ENCODE peak calls at places on chromosomes 4 and X, in four cellular contexts. Q is endothelial cell of umbilical vein, H is neural crest cell, T is progenitor cell of endocrine pancreas. I is an unnamed sample.

GRCh38 chr4:94721310-94721709 is 36.4 kb upstream of the BMPR1B start:
- DNase-seq in H (no peak), Q (no peak), T (no peak), I (no peak)

GRCh38 chrX:49120104-49120503 is 3.4 kb downstream of the GPKOW start:
- DNase-seq in H (no peak), T (no peak), Q (no peak), I (no peak)

GRCh38 chr4:83219344-83219990 is 65.1 kb downstream of the COQ2 start:
- DNase-seq in T (no peak), H (no peak), Q (peak), I (no peak)

GRCh38 chr4:25229804-25230203 is 4.0 kb upstream of the PI4K2B start:
- DNase-seq in T (no peak), Q (no peak), H (no peak), I (no peak)

GRCh38 chr4:114998316-114998715 is 115.1 kb downstream of the NDST4 start:
- DNase-seq in H (no peak), T (no peak), Q (no peak), I (no peak)

GRCh38 chrX:32530802-32531403 is 680.4 kb downstream of the DMD start:
- DNase-seq in T (no peak), Q (peak), H (peak), I (peak)

GRCh38 chr4:121096629-121097028 is 24.3 kb upstream of the NDNF start:
- DNase-seq in H (no peak), Q (peak), T (no peak), I (peak)

GRCh38 chr4:106806158-106806797 is 229.8 kb downstream of the DKK2 start:
- DNase-seq in Q (no peak), T (no peak), H (no peak), I (peak)

GRCh38 chr4:168569066-168569908 is 72.4 kb downstream of the PALLD start:
- DNase-seq in T (no peak), Q (peak), H (no peak), I (peak)

GRCh38 chrX:12814434-12814833 is 23.2 kb downstream of the PRPS2 start:
- DNase-seq in Q (peak), T (no peak), H (peak), I (peak)

GRCh38 chr4:163623787-163624186 is 129.3 kb downstream of the TMA16 start:
- DNase-seq in H (no peak), Q (no peak), T (no peak), I (no peak)

GRCh38 chrX:50327235-50327634 is 122.7 kb downstream of the CCNB3 start:
- DNase-seq in H (no peak), T (no peak), Q (no peak), I (no peak)

GRCh38 chr4:1728061-1728980 is 7.0 kb downstream of the TACC3 start:
- DNase-seq in T (no peak), Q (no peak), H (no peak), I (no peak)

GRCh38 chr4:109231331-109231730 is 71.1 kb downstream of the COL25A1 start:
- DNase-seq in H (no peak), Q (no peak), T (no peak), I (no peak)

GRCh38 chrX:109931677-109932076 is 71.2 kb upstream of the TMEM164 start:
- DNase-seq in T (no peak), H (no peak), Q (no peak), I (no peak)

GRCh38 chr4:71184195-71184781 is 154.5 kb upstream of the SLC4A4 start:
- DNase-seq in Q (peak), T (no peak), H (peak), I (peak)

GRCh38 chr4:22556411-22556969 is 40.6 kb upstream of the ADGRA3 start:
- DNase-seq in H (no peak), Q (no peak), T (no peak), I (no peak)

GRCh38 chrX:13511557-13512330 is 57.7 kb upstream of the EGFL6 start:
- DNase-seq in T (no peak), H (no peak), Q (no peak), I (no peak)

GRCh38 chr4:53821179-53821851 is 230.0 kb upstream of the LNX1 start:
- DNase-seq in Q (no peak), H (no peak), T (no peak), I (no peak)

GRCh38 chr4:183552274-183553146 is 47.7 kb downstream of the ING2 start:
- DNase-seq in T (no peak), H (peak), Q (no peak), I (no peak)

GRCh38 chrX:16885628-16886027 is 15.5 kb upstream of the RBBP7 start:
- DNase-seq in Q (no peak), T (no peak), H (no peak), I (no peak)

GRCh38 chr4:151948351-151949016 is 187.7 kb upstream of the GATB start:
- DNase-seq in T (no peak), Q (no peak), H (no peak), I (peak)

GRCh38 chr4:169611157-169611556 is 1.2 kb downstream of the NEK1 start:
- DNase-seq in Q (no peak), H (no peak), T (no peak), I (no peak)

GRCh38 chr4:182022899-182023298 is 220.3 kb upstream of the TENM3 start:
- DNase-seq in Q (no peak), H (no peak), T (no peak), I (no peak)

GRCh38 chr4:176443646-176444409 is 124.1 kb downstream of the SPCS3 start:
- DNase-seq in H (no peak), T (no peak), Q (no peak), I (peak)

GRCh38 chrX:82224961-82225360 is 1023.1 kb downstream of the SH3BGRL start:
- DNase-seq in T (no peak), Q (no peak), H (no peak), I (no peak)

GRCh38 chr4:65050786-65051185 is 619.5 kb downstream of the EPHA5 start:
- DNase-seq in Q (no peak), H (no peak), T (no peak), I (no peak)

GRCh38 chrX:138765061-138765460 is 53.5 kb upstream of the FGF13 start:
- DNase-seq in H (no peak), T (no peak), Q (no peak), I (no peak)

GRCh38 chr4:54281060-54281781 is 52.1 kb downstream of the PDGFRA start:
- DNase-seq in Q (peak), T (no peak), H (no peak), I (peak)

GRCh38 chr4:145619639-145619996 is 433 bp downstream of the MMAA start:
- DNase-seq in Q (no peak), H (no peak), T (no peak), I (peak)

GRCh38 chr4:24753519-24753918 is 41.9 kb upstream of the SOD3 start:
- DNase-seq in Q (no peak), H (no peak), T (no peak), I (peak)

GRCh38 chrX:24759786-24760185 is 66.1 kb downstream of the POLA1 start:
- DNase-seq in Q (no peak), H (no peak), T (no peak), I (no peak)

GRCh38 chrX:24760601-24761000 is 66.9 kb downstream of the POLA1 start:
- DNase-seq in H (no peak), Q (no peak), T (no peak), I (peak)

GRCh38 chrX:24763989-24764388 is 70.3 kb downstream of the POLA1 start:
- DNase-seq in T (no peak), Q (no peak), H (no peak), I (no peak)

GRCh38 chrX:24761306-24761705 is 67.6 kb downstream of the POLA1 start:
- DNase-seq in Q (no peak), H (no peak), T (no peak), I (no peak)
- TF ChIP-seq CTCF in Q (no peak), H (no peak), T (no peak), I (no peak)

GRCh38 chr4:131091896-131092295 is 1995.9 kb downstream of the C4orf33 start:
- DNase-seq in H (no peak), T (no peak), Q (peak), I (peak)
- TF ChIP-seq CTCF in H (peak), T (peak), Q (no peak), I (peak)

DNA sequence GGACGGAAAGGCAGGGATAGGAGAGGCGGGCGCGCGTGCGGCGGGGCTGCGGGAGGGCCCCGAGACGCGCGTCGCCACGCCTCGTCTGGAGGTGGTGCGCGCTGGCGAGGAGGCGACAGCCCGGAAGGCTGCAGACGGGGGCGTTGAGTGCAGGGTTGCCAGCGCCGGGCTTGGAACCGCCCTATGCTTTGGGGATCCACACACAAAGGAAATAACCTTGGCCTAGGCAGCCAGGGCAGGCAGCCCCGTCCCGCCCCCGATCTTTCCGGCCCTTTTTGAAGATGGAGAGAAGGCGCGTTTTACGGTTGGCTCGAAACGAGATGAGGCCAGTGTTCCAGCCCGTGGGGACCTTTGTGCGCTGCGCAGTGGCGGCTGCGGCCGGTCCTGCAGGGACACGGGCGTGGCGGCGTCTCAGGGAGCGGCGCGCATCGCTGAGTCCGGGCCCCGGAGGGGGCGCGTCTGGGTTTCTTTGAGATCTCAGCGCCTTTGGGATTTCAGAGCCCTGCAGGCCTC is 50.8 kb upstream of the TRIM2 start:
- DNase-seq in T (peak), Q (peak), H (peak), I (no peak)
- TF ChIP-seq CTCF in T (no peak), Q (no peak), H (peak), I (peak)

GRCh38 chr4:27360651-27361347 is 500.2 kb downstream of the STIM2 start:
- DNase-seq in H (peak), Q (no peak), T (no peak), I (peak)

GRCh38 chr4:27358269-27358668 is 497.6 kb downstream of the STIM2 start:
- DNase-seq in T (no peak), Q (no peak), H (no peak), I (no peak)

DNA sequence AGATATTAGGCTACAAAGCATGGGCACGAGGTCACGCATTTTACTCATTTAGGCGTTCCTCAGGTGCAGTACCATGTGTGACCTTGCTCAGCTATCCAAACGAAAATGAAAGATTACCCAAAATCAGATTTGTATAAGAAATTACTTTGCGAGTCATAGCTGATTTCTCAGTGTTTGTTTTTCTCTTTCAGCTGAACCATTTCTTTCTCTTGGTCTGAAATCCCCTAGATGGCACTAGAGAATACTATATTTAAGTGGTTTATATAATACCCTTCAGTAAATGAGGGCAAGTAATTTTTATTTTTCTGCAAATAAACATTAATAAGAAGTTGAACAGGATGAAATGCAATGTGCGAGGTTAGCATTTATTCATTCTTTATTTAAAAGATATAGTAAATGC is 496.6 kb downstream of the STIM2 start:
- DNase-seq in T (no peak), H (no peak), Q (no peak), I (no peak)
- TF ChIP-seq CTCF in T (peak), H (peak), Q (no peak), I (peak)

GRCh38 chr4:118740869-118741268 is 55.7 kb downstream of the METTL14 start:
- DNase-seq in H (no peak), T (no peak), Q (no peak), I (peak)
- TF ChIP-seq CTCF in H (peak), T (peak), Q (peak), I (peak)

DNA sequence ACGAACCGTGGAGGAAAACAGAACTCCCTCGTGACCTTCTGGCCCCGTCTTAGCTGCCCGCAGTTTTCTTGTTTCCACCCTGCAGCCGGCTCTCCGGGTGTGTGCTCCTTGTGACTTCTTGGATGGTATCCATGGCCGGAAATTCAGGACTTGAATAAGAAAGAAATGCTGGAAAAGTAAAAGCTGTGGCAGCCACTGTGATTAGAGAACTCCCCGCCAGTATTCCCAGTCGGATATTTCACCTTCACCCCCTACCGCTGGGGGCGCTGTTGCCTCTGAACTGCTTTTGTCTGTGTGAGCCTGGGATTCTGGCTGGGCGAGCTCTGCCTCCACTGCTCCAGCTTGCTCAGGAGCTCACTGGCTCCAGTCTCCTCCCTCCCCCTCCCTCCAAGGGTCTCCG is 41.5 kb upstream of the CYP4V2 start:
- DNase-seq in T (no peak), H (peak), Q (peak), I (no peak)
- TF ChIP-seq CTCF in T (peak), H (peak), Q (peak), I (no peak)

DNA sequence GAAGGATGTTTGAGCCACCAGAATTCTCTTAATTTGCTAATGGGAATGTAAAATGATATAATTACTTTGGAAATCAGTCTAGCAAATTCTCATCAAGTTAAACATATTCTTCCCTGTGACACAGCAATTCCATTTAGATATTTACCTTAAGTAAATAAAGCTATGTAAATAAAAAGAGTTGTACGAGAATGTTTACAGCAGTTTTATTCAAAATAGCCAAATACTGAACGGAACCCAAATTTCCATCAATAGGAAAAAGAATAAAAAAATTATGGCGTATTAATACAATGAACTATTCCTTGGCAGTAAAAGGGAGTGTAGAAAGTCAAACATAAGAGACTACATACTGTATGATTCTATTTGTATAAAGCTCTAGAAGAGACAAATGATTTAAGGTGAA is 45.8 kb downstream of the CENPE start:
- DNase-seq in H (no peak), Q (no peak), T (no peak), I (no peak)
- TF ChIP-seq CTCF in H (no peak), Q (no peak), T (no peak), I (no peak)

DNA sequence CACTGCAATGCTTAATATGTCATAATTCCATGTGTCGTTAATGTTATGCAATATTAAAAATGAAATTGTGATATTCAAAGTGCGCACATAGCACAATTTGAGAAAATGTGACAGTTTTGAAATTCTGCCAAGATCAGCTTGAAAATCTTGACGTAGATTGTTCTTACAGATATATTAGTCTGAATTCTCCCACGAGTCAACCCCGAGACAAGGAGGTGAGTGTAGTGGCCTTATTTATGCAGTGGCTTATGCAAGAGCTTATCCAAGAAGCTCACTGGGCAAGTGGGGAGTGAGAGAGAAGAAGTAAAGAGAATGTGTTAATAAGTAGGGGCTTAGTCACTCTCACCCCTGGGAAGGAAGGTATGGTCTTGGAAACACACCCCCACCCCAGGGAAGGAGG is 286.1 kb upstream of the STS start:
- DNase-seq in H (no peak), T (no peak), Q (no peak), I (no peak)
- TF ChIP-seq CTCF in H (no peak), T (no peak), Q (no peak), I (no peak)